ENCODE peak calls at places on chromosome 19, in four cellular contexts. One of them, this sample, is unnamed.

GRCh38 chr19:2261438-2262172 is 5.4 kb upstream of the JSRP1 start:
- DNase-seq in GM12878: no peak
- DNase-seq in HepG2: no peak
- DNase-seq in H1: peak
- DNase-seq in this sample: peak

GRCh38 chr19:5225486-5226345 is 114.9 kb downstream of the PTPRS start:
- DNase-seq in GM12878: no peak
- DNase-seq in HepG2: peak
- DNase-seq in H1: peak
- DNase-seq in this sample: peak

GRCh38 chr19:13505761-13506549 is at the start of gene CACNA1A:
- DNase-seq in GM12878: no peak
- DNase-seq in HepG2: no peak
- DNase-seq in H1: peak
- DNase-seq in this sample: no peak

GRCh38 chr19:38877781-38878574 is at the start of gene RINL:
- DNase-seq in GM12878: no peak
- DNase-seq in HepG2: no peak
- DNase-seq in H1: no peak
- DNase-seq in this sample: no peak

GRCh38 chr19:47411101-47411500 is 8.2 kb downstream of the MEIS3 start:
- DNase-seq in GM12878: no peak
- DNase-seq in HepG2: no peak
- DNase-seq in H1: no peak
- DNase-seq in this sample: no peak

GRCh38 chr19:50148528-50148927 is 14.6 kb downstream of the IZUMO2 start:
- DNase-seq in GM12878: no peak
- DNase-seq in HepG2: no peak
- DNase-seq in H1: no peak
- DNase-seq in this sample: no peak

GRCh38 chr19:40411958-40412499 is 1.1 kb downstream of the PRX start:
- DNase-seq in GM12878: no peak
- DNase-seq in HepG2: no peak
- DNase-seq in H1: no peak
- DNase-seq in this sample: no peak

GRCh38 chr19:46764817-46765291 is 18.6 kb upstream of the STRN4 start:
- DNase-seq in GM12878: no peak
- DNase-seq in HepG2: peak
- DNase-seq in H1: no peak
- DNase-seq in this sample: no peak

GRCh38 chr19:43527860-43528622 is 1.0 kb upstream of the ETHE1 start:
- DNase-seq in GM12878: no peak
- DNase-seq in HepG2: no peak
- DNase-seq in H1: no peak
- DNase-seq in this sample: no peak

GRCh38 chr19:2270572-2271515 is 11.1 kb downstream of the PEAK3 start:
- DNase-seq in GM12878: no peak
- DNase-seq in HepG2: peak
- DNase-seq in H1: no peak
- DNase-seq in this sample: no peak

GRCh38 chr19:34171539-34171876 is 796 bp upstream of the LSM14A start:
- DNase-seq in GM12878: peak
- DNase-seq in HepG2: no peak
- DNase-seq in H1: no peak
- DNase-seq in this sample: no peak

GRCh38 chr19:20162821-20163220 is 4.2 kb upstream of the ZNF486 start:
- DNase-seq in GM12878: no peak
- DNase-seq in HepG2: no peak
- DNase-seq in H1: no peak
- DNase-seq in this sample: no peak

GRCh38 chr19:11296264-11296663 is 304 bp downstream of the TSPAN16 start:
- DNase-seq in GM12878: no peak
- DNase-seq in HepG2: no peak
- DNase-seq in H1: no peak
- DNase-seq in this sample: no peak

GRCh38 chr19:3120611-3121231 is 15.1 kb upstream of the GNA15 start:
- DNase-seq in GM12878: no peak
- DNase-seq in HepG2: no peak
- DNase-seq in H1: no peak
- DNase-seq in this sample: no peak

GRCh38 chr19:13146763-13147563 is 3.2 kb downstream of the STX10 start:
- DNase-seq in GM12878: no peak
- DNase-seq in HepG2: no peak
- DNase-seq in H1: no peak
- DNase-seq in this sample: no peak

GRCh38 chr19:11096210-11096841 is 7.1 kb downstream of the LDLR start:
- DNase-seq in GM12878: peak
- DNase-seq in HepG2: no peak
- DNase-seq in H1: no peak
- DNase-seq in this sample: no peak

GRCh38 chr19:51566489-51567100 is 4.5 kb upstream of the ZNF175 start:
- DNase-seq in GM12878: no peak
- DNase-seq in HepG2: no peak
- DNase-seq in H1: no peak
- DNase-seq in this sample: no peak

GRCh38 chr19:31312004-31312403 is 37.2 kb downstream of the TSHZ3 start:
- DNase-seq in GM12878: no peak
- DNase-seq in HepG2: no peak
- DNase-seq in H1: no peak
- DNase-seq in this sample: no peak

GRCh38 chr19:45061965-45062364 is 14.3 kb downstream of the ZNF296 start:
- DNase-seq in GM12878: no peak
- DNase-seq in HepG2: no peak
- DNase-seq in H1: no peak
- DNase-seq in this sample: no peak

GRCh38 chr19:13493516-13494310 is 12.6 kb downstream of the CACNA1A start:
- DNase-seq in GM12878: no peak
- DNase-seq in HepG2: no peak
- DNase-seq in H1: no peak
- DNase-seq in this sample: no peak

GRCh38 chr19:39409886-39410619 is 2.4 kb upstream of the PLEKHG2 start:
- DNase-seq in GM12878: no peak
- DNase-seq in HepG2: peak
- DNase-seq in H1: peak
- DNase-seq in this sample: no peak

GRCh38 chr19:31255174-31255862 is 93.9 kb downstream of the TSHZ3 start:
- DNase-seq in GM12878: no peak
- DNase-seq in HepG2: no peak
- DNase-seq in H1: no peak
- DNase-seq in this sample: no peak

GRCh38 chr19:39212377-39212742 is 8.3 kb upstream of the SYCN start:
- DNase-seq in GM12878: peak
- DNase-seq in HepG2: no peak
- DNase-seq in H1: peak
- DNase-seq in this sample: peak

GRCh38 chr19:3075605-3076431 is 13.5 kb upstream of the TLE5 start:
- DNase-seq in GM12878: no peak
- DNase-seq in HepG2: no peak
- DNase-seq in H1: peak
- DNase-seq in this sample: no peak

GRCh38 chr19:35739275-35740107 is 2.8 kb downstream of the IGFLR1 start:
- DNase-seq in GM12878: no peak
- DNase-seq in HepG2: no peak
- DNase-seq in H1: peak
- DNase-seq in this sample: no peak

GRCh38 chr19:45169602-45170001 is 8.4 kb downstream of the TRAPPC6A start:
- DNase-seq in GM12878: no peak
- DNase-seq in HepG2: no peak
- DNase-seq in H1: no peak
- DNase-seq in this sample: no peak

GRCh38 chr19:43362179-43362578 is 8.7 kb downstream of the CD177 start:
- DNase-seq in GM12878: no peak
- DNase-seq in HepG2: no peak
- DNase-seq in H1: no peak
- DNase-seq in this sample: no peak

GRCh38 chr19:19540707-19541515 is 2.8 kb downstream of the CILP2 start:
- DNase-seq in GM12878: no peak
- DNase-seq in HepG2: no peak
- DNase-seq in H1: peak
- DNase-seq in this sample: peak

GRCh38 chr19:31725051-31725450 is 375.8 kb upstream of the TSHZ3 start:
- DNase-seq in GM12878: no peak
- DNase-seq in HepG2: no peak
- DNase-seq in H1: no peak
- DNase-seq in this sample: no peak

GRCh38 chr19:13824703-13825102 is 29.5 kb downstream of the ZSWIM4 start:
- DNase-seq in GM12878: no peak
- DNase-seq in HepG2: no peak
- DNase-seq in H1: no peak
- DNase-seq in this sample: no peak

GRCh38 chr19:42248270-42249148 is 6.1 kb upstream of the GSK3A start:
- DNase-seq in GM12878: no peak
- DNase-seq in HepG2: no peak
- DNase-seq in H1: no peak
- DNase-seq in this sample: no peak

GRCh38 chr19:55489711-55490477 is 1.7 kb downstream of the SSC5D start:
- DNase-seq in GM12878: no peak
- DNase-seq in HepG2: no peak
- DNase-seq in H1: no peak
- DNase-seq in this sample: no peak
- H3K9ac ChIP-seq in GM12878: no peak
- H3K9ac ChIP-seq in HepG2: no peak
- H3K9ac ChIP-seq in H1: no peak
- H3K9ac ChIP-seq in this sample: peak

GRCh38 chr19:1211494-1212234 is 6.1 kb downstream of the STK11 start:
- DNase-seq in GM12878: no peak
- DNase-seq in HepG2: no peak
- DNase-seq in H1: no peak
- DNase-seq in this sample: no peak

GRCh38 chr19:1216756-1217155 is 11.2 kb downstream of the STK11 start:
- DNase-seq in GM12878: no peak
- DNase-seq in HepG2: no peak
- DNase-seq in H1: no peak
- DNase-seq in this sample: no peak

GRCh38 chr19:1214862-1215731 is 9.5 kb downstream of the STK11 start:
- DNase-seq in GM12878: no peak
- DNase-seq in HepG2: no peak
- DNase-seq in H1: no peak
- DNase-seq in this sample: no peak

GRCh38 chr19:1214299-1214861 is 8.8 kb downstream of the STK11 start:
- DNase-seq in GM12878: no peak
- DNase-seq in HepG2: no peak
- DNase-seq in H1: no peak
- DNase-seq in this sample: no peak

DNA sequence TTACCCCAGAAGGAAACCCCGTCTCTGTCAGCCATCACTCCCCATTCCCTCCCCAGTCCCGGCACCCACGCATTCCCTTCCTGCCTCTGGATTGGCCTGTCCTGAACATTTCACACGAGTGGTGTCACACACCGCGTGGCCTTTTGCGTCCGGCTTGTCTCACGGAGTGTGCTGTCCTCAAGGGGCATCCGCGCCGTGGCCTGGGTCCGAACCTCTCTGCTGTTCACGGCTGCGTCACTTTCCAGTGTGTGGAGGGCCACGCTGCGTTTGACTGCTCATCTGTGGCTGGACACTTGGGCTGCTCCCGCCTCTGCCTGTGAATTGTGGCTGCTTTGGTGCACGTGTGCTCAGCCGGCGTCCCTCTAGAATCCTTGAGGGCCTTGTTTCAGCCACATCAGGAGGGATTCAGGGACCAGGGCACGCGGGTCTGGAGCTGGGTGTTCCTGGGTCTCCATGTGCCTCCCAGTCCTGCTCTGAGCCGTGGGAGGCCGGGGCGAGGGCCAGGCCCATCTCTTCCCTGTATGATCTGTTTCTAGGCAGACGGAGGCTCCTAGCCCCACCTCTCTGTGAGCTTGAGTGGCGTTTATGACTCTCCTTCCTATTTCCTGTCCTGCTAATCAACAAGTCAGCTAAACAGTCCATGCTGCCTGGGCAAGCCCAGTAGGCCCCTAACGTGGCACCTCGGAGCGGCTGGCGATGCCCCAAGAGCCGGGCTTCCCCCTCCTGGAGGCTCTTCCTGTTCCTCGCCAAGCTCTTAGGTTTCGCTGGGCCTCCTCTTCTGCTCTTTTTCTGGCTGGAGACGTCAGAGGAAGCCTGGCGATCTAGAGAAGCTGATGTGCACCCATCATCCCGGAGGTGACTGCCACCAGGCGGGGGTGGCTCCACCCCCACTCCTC is 8.1 kb downstream of the STK11 start:
- DNase-seq in GM12878: peak
- DNase-seq in HepG2: no peak
- DNase-seq in H1: no peak
- DNase-seq in this sample: no peak
- TF ChIP-seq YY1 in GM12878: no peak
- TF ChIP-seq YY1 in HepG2: no peak
- TF ChIP-seq YY1 in H1: no peak
- TF ChIP-seq YY1 in this sample: no peak

DNA sequence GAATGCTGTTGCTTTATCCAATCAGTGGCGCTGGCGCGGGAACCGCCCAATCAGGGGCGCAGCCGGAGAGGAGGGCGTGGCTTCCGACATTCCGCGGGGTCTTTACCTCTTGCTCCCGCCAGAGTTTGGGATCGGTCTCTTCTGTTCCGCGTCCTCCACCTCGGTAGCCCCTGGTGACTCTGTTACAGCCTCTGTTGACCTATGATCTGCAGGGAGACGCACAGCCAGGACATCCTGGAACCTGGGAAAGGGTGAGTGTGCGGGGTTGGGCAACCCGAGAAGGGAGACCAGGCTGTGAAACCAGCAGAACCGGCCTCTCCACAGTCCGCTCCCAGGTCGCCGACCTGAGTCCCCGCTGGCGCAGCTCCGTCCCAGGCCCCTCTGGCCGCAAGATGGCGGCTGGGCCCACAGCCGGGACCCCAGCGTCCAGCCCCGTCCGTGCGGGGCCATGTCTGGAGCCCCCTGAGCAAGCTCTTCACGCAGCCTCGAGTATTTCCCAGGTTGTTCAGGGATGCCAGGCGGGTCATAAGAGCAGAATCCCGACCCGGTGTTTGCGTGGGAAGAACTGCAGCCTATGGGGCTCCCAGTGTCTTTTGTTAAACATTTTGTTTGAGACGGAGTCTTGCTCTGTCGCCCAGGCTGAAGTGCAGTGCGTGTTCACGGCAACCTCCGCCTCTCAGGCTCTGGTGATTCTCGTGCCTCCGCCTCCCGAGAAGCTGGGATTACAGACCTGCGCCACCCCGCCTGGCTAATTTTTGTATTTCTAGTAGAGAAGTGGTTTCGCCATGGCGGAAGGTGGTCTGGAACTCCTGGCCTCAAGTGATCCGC is 4.4 kb upstream of the ZNF681 start:
- DNase-seq in GM12878: peak
- DNase-seq in HepG2: no peak
- DNase-seq in H1: peak
- DNase-seq in this sample: no peak
- TF ChIP-seq SUZ12 in GM12878: no peak
- TF ChIP-seq SUZ12 in HepG2: no peak
- TF ChIP-seq SUZ12 in H1: no peak
- TF ChIP-seq SUZ12 in this sample: no peak

GRCh38 chr19:17966497-17967257 is at the start of gene KCNN1:
- DNase-seq in GM12878: no peak
- DNase-seq in HepG2: no peak
- DNase-seq in H1: peak
- DNase-seq in this sample: no peak
- H3K9ac ChIP-seq in GM12878: no peak
- H3K9ac ChIP-seq in HepG2: no peak
- H3K9ac ChIP-seq in H1: no peak
- H3K9ac ChIP-seq in this sample: peak